ENCODE peak calls at places on chromosomes 1 and 21, in five cellular contexts. Q is mesenchymal stem cell, P is HCT116, K is K562, M is fibroblast of lung. S is an unnamed sample. For H3K4me1, the result is how much of the 10 kb centered on the place peaks cover.

GRCh38 chr1:109490029-109490933 is 3.6 kb upstream of the CYB561D1 start:
- DNase-seq in P (peak), K (peak), M (peak), Q (peak), S (peak)

GRCh38 chr21:42007541-42007940 is 2.6 kb downstream of the ZBTB21 start:
- DNase-seq in P (no peak), Q (no peak), K (no peak), M (no peak), S (peak)

GRCh38 chr1:4590766-4591165 is 63.6 kb upstream of the AJAP1 start:
- DNase-seq in K (no peak), M (no peak), Q (no peak), P (no peak), S (no peak)

GRCh38 chr1:46448109-46448911 is 41.3 kb upstream of the DMBX1 start:
- DNase-seq in Q (no peak), M (no peak), P (no peak), K (no peak), S (no peak)

GRCh38 chr1:9555942-9556341 is 16.7 kb downstream of the SLC25A33 start:
- DNase-seq in Q (no peak), P (no peak), M (no peak), K (no peak), S (no peak)

GRCh38 chr1:225467193-225468020 is 39.6 kb upstream of the LBR start:
- DNase-seq in Q (no peak), M (no peak), K (no peak), P (no peak), S (peak)

GRCh38 chr1:17777818-17778217 is 22.7 kb downstream of the ACTL8 start:
- DNase-seq in P (no peak), Q (no peak), M (no peak), K (no peak), S (no peak)

GRCh38 chr1:7429290-7429689 is 341.8 kb upstream of the VAMP3 start:
- DNase-seq in P (no peak), M (no peak), K (no peak), Q (no peak), S (no peak)

GRCh38 chr1:63797056-63797726 is 23.4 kb downstream of the ROR1 start:
- DNase-seq in K (no peak), P (no peak), M (no peak), Q (no peak), S (no peak)

GRCh38 chr1:27392096-27392777 is at the start of gene GPR3:
- DNase-seq in P (peak), Q (peak), K (peak), M (peak), S (peak)

GRCh38 chr1:82562448-82562847 is 761.7 kb downstream of the ADGRL2 start:
- DNase-seq in M (no peak), P (no peak), K (no peak), Q (no peak), S (no peak)

GRCh38 chr1:192399161-192399560 is 82.4 kb downstream of the RGS21 start:
- DNase-seq in Q (no peak), M (no peak), K (no peak), P (no peak), S (no peak)

GRCh38 chr1:60386259-60386658 is 312.7 kb upstream of the C1orf87 start:
- DNase-seq in P (no peak), M (no peak), K (no peak), Q (no peak), S (no peak)

GRCh38 chr1:87524021-87524754 is 195.5 kb downstream of the LMO4 start:
- DNase-seq in Q (peak), P (no peak), M (no peak), K (no peak), S (no peak)

GRCh38 chr1:120179420-120180348 is 3.4 kb upstream of the SEC22B start:
- DNase-seq in K (no peak), M (peak), P (no peak), Q (peak), S (no peak)

GRCh38 chr1:197435224-197435623 is 167.2 kb downstream of the CRB1 start:
- DNase-seq in P (no peak), M (no peak), K (no peak), Q (no peak), S (no peak)

GRCh38 chr1:164061528-164061927 is 497.5 kb upstream of the PBX1 start:
- DNase-seq in Q (no peak), M (no peak), P (no peak), K (no peak), S (no peak)

GRCh38 chr21:45123440-45123839 is 49.1 kb downstream of the ADARB1 start:
- DNase-seq in Q (no peak), P (no peak), K (no peak), M (no peak), S (no peak)

GRCh38 chr1:58592521-58593134 is 15.6 kb upstream of the TACSTD2 start:
- DNase-seq in P (no peak), K (no peak), M (peak), Q (peak), S (no peak)

GRCh38 chr1:55623339-55623738 is 408.2 kb upstream of the USP24 start:
- DNase-seq in P (no peak), K (no peak), Q (peak), M (peak), S (no peak)

GRCh38 chr1:33365560-33365997 is 44.7 kb upstream of the A3GALT2 start:
- DNase-seq in Q (peak), M (peak), P (no peak), K (no peak), S (no peak)

GRCh38 chr1:162878000-162878596 is 17.1 kb upstream of the CCDC190 start:
- DNase-seq in P (peak), M (peak), K (peak), Q (peak), S (peak)

GRCh38 chr1:116325922-116326321 is 47.1 kb upstream of the ATP1A1 start:
- DNase-seq in K (no peak), P (no peak), M (no peak), Q (no peak), S (peak)

GRCh38 chr1:29972664-29973063 is 736.3 kb downstream of the PTPRU start:
- DNase-seq in P (no peak), M (no peak), Q (no peak), K (no peak), S (peak)

GRCh38 chr1:85607126-85607912 is 26.8 kb downstream of the CCN1 start:
- DNase-seq in K (no peak), P (peak), Q (peak), M (peak), S (no peak)

GRCh38 chr1:64163972-64164371 is 39.5 kb upstream of the UBE2U start:
- DNase-seq in Q (peak), K (no peak), P (no peak), M (peak), S (no peak)

GRCh38 chr1:161179698-161180097 is 2.4 kb upstream of the B4GALT3 start:
- DNase-seq in M (no peak), K (no peak), Q (no peak), P (no peak), S (no peak)

GRCh38 chr1:3827813-3828307 is 29.2 kb downstream of the CEP104 start:
- DNase-seq in M (peak), K (no peak), P (no peak), Q (peak), S (no peak)

GRCh38 chr1:227607336-227607898 is 44.1 kb downstream of the ZNF678 start:
- DNase-seq in Q (no peak), K (no peak), M (no peak), P (no peak), S (no peak)

GRCh38 chr1:204714194-204714860 is 28.8 kb upstream of the LRRN2 start:
- DNase-seq in Q (no peak), K (no peak), P (no peak), M (no peak), S (peak)

GRCh38 chr1:51058863-51059262 is 43.2 kb upstream of the C1orf185 start:
- DNase-seq in M (peak), K (no peak), Q (peak), P (no peak), S (peak)

GRCh38 chr1:236103646-236104218 is 38.6 kb upstream of the GPR137B start:
- DNase-seq in P (no peak), M (peak), Q (peak), K (peak), S (peak)

GRCh38 chr1:172343246-172344099 is 77.0 kb upstream of the C1orf105 start:
- DNase-seq in P (no peak), Q (peak), K (no peak), M (peak), S (no peak)

DNA sequence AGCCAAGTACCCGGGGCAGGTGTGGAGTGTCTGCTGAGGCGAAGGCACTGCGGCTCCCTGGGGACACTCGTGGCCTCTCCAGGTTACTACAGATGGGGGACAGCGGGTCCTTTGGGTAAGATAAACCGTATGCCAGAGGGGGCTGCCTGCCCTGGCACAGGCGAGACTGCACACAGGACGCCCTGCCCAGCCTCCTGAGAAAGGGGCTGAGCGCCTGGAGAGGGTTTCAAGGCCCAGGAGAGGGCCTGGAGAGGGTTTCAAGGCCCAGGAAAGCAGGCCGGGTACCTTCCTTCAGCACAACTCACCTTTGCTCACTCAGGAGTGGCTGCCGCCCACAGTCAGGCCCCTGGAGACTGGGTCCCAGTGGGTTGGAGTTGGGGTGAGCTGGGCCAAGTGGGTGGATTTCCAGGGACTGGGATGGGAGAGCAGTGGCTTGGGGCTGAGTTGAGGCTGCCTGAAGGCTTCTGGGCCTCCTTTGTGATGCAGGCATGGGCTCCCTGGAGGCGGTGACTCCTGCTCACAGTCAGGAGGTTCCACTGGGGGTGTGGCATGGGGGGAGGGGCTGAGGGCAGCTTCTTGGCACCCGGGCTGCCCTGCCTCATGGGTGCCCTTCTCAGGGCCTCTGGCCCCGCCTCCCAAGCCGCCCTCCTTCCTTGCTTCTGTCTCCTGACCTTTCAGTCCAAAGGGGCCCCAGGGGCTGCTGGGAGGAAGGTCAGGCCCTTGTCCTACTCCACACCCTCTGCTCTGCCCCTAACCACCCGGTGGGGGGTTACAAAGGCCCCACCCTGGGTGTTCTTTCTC is at the start of gene MMEL1:
- DNase-seq in P (no peak), Q (no peak), M (no peak), K (no peak), S (no peak)
- H3K4me2 ChIP-seq in P (no peak), Q (no peak), M (no peak), K (no peak), S (no peak)

GRCh38 chr1:90534669-90535379 is 182.3 kb downstream of the BARHL2 start:
- DNase-seq in M (no peak), K (no peak), P (no peak), Q (no peak), S (no peak)

GRCh38 chr1:90534116-90534515 is 183.0 kb downstream of the BARHL2 start:
- DNase-seq in Q (no peak), P (no peak), M (no peak), K (no peak), S (no peak)

DNA sequence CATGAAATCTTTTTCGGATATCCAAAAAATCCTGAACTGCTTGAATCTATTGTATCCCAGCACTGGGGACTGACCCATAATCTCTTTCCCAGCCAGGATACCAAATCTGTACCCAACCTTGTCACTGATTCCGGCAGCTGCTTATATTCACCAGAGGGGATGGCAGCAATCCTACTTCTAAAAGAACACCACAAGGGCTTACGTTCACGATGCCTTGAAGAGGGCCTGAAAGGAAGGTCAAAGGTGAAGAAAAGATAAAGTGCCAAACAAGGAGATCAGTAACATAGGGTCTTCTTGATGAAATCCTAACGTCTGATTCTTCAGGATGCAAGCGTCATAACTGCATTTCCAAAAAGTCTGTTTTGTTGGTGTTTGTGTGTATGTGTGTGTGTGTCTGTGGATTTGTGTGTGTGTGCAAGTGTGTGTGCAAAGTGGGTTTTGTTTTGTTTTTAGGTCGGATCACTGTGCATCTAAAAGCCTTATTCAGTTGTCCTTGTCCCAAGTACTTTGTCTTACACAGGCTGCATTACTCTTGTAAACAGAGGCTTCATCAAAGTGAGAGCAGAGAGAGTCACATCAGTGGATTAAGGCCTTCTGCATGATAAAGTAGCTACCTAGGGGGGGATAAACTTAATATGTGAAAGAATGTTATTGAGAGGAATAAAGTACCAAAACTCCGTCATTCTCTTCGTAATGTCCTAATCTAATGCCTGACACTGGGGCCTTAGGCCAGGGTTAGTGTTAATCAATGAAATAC is 179.3 kb downstream of the BARHL2 start:
- DNase-seq in K (no peak), M (no peak), Q (no peak), P (no peak), S (no peak)
- H3K4me1 ChIP-seq in K (under half), M (under half), Q (under half), P (under half), S (under half)

DNA sequence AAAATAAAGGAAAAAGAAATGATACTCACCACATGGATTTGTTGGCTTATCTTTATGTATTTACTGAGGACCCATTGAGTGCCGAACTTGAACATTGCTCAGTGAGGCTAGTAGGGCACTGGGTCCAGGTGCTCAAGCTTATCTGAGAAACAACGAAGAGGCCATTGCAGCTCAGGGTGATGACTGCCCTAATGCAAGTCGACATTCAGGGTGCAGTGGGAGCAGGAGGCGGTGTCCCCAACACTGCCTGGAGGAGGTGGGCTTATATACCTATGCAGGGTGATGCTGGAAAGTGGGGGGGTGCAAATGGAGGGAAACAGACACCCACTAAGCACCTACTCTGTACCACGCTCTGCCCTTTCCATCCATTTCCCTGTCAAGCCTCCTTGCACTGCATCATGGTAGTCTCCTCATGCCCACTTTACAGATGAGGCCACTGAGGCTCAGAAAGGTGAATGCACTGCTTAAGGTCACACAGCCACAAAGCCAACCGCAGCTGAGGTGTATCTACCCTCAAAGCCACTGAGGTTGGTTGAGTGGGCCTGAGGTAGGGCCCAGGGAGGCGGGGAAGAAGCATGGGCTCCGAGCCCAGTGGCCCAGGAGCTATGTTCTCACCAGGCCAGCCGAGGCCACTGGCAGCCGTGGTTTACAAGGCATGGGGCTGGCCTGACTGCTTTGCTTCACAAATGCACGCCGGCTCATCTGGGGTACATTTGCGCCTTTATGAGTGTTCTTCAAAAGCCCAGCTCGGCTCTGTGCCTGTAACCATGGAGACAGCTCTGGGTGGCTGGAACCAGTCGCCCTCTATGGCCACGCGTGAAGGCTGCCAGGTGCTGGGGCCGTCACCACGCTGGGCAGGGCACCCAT is 103.8 kb downstream of the EPHB2 start:
- DNase-seq in K (no peak), Q (no peak), M (peak), P (no peak), S (peak)
- H3K9ac ChIP-seq in K (no peak), Q (no peak), M (no peak), P (no peak), S (peak)

DNA sequence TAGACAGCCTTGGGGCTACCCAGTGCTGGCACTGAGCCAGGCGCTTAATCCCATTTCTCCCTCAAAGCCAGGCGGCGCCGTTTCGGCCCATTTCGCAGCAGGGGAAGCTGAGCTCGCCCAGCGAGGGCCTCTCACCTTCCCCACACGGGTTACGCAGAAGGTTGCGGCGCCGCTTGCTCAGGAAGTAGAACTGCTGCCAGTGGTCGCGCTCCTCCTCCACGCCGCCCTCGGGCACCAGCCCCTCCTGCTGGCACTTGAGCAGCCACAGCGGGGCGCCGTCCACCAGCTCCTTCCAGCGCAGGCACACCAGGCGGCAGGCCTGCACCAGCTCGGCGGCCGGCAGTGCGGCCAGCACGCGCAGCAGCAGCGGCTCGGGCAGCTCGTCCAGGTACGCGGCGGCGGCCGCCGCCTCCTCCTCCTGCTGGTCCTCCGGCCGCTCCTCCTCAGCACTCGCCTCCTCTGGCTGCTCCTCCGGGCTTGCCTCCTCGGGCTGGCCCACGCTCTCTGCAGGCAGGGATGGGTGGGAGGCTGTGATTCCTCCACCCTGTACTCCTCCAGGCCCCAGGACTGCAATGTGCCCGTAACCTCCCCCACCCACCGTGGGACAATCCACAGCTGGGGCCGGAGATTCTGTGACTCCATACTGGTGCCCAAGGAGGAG is 3.8 kb downstream of the FBXO2 start:
- DNase-seq in Q (peak), P (peak), K (peak), M (peak), S (peak)
- H3K4me2 ChIP-seq in Q (peak), P (peak), K (peak), M (no peak), S (peak)

DNA sequence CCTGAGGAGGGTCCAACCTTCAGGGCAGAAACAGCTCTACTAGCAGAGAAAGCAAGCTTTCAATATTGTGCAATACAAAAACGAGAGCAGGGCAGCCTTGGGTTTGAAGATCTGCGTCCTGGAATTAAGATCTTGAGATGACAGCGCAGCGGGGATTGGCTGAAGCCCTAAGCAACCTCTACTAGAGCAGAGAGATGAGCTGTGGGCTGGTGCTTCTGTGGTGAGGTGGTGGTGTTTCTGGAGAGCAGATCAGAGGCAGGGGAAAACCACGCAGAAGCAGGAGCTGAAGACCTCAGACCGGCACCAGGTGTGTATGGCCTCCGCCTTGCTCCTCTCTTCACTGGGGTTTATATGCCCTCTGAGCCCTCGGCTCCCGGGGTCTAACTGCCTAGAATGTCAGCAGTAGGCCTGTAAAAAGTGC is 12.5 kb downstream of the TRAF3IP3 start:
- DNase-seq in Q (no peak), K (no peak), M (no peak), P (no peak), S (no peak)
- H3K4me1 ChIP-seq in Q (under half), K (under half), M (under half), P (under half), S (under half)

GRCh38 chr1:229137274-229137673 is 133.6 kb upstream of the RAB4A start:
- DNase-seq in P (no peak), K (no peak), M (no peak), Q (no peak), S (no peak)

GRCh38 chr1:229136817-229137216 is 134.1 kb upstream of the RAB4A start:
- DNase-seq in M (no peak), Q (no peak), P (no peak), K (no peak), S (no peak)

GRCh38 chr1:229140018-229140417 is 130.9 kb upstream of the RAB4A start:
- DNase-seq in K (no peak), P (no peak), Q (no peak), M (no peak), S (no peak)

GRCh38 chr1:229139320-229139719 is 131.6 kb upstream of the RAB4A start:
- DNase-seq in M (no peak), P (no peak), K (no peak), Q (peak), S (no peak)

GRCh38 chr1:229138066-229138465 is 132.8 kb upstream of the RAB4A start:
- DNase-seq in M (no peak), K (no peak), P (no peak), Q (peak), S (no peak)
- H3K9ac ChIP-seq in M (no peak), K (no peak), P (no peak), Q (no peak), S (no peak)

GRCh38 chr1:25184011-25184762 is 48.1 kb downstream of the SYF2 start:
- DNase-seq in P (no peak), K (no peak), Q (no peak), M (no peak), S (no peak)
- H3K4me2 ChIP-seq in P (no peak), K (no peak), Q (no peak), M (no peak), S (no peak)